ENCODE peak calls at places on chromosomes 6 and 20, in five cellular contexts. S is upper lobe of right lung, P is WERI-Rb-1, Z is breast epithelium, N is cardiac fibroblast. Q is an unnamed sample.

GRCh38 chr6:87817226-87817625 is 115.2 kb upstream of the AKIRIN2 start:
- DNase-seq in S (no peak), P (no peak), Z (no peak), N (no peak), Q (no peak)

GRCh38 chr6:152648090-152648489 is 10.9 kb upstream of the SYNE1 start:
- DNase-seq in S (no peak), P (no peak), Z (no peak), N (peak), Q (no peak)

GRCh38 chr6:137492771-137493217 is 1.4 kb downstream of the OLIG3 start:
- DNase-seq in S (no peak), P (no peak), Z (no peak), N (no peak), Q (no peak)

GRCh38 chr6:68693271-68693670 is 58.2 kb downstream of the ADGRB3 start:
- DNase-seq in S (no peak), P (no peak), Z (no peak), N (no peak), Q (no peak)

GRCh38 chr20:47440857-47441773 is 60.6 kb upstream of the NCOA3 start:
- DNase-seq in S (no peak), P (no peak), Z (no peak), N (peak), Q (no peak)

GRCh38 chr20:3919352-3919751 is 30.2 kb downstream of the PANK2 start:
- DNase-seq in S (no peak), P (no peak), Z (no peak), N (peak), Q (no peak)

GRCh38 chr6:20571261-20571660 is 37.0 kb downstream of the CDKAL1 start:
- DNase-seq in S (no peak), P (no peak), Z (no peak), N (no peak), Q (no peak)

GRCh38 chr6:149168968-149169367 is 148.5 kb upstream of the TAB2 start:
- DNase-seq in S (no peak), P (peak), Z (no peak), N (no peak), Q (no peak)

GRCh38 chr20:8291873-8292272 is 159.8 kb downstream of the PLCB1 start:
- DNase-seq in S (no peak), P (no peak), Z (no peak), N (peak), Q (no peak)

GRCh38 chr6:151119823-151120524 is 119.8 kb upstream of the AKAP12 start:
- DNase-seq in S (no peak), P (peak), Z (no peak), N (no peak), Q (no peak)

GRCh38 chr6:91081452-91082067 is 494.7 kb upstream of the MAP3K7 start:
- DNase-seq in S (no peak), P (peak), Z (no peak), N (peak), Q (no peak)

GRCh38 chr6:87152528-87152950 is 2.8 kb upstream of the ZNF292 start:
- DNase-seq in S (no peak), P (no peak), Z (peak), N (peak), Q (no peak)

GRCh38 chr6:120077489-120077888 is 727.9 kb upstream of the MAN1A1 start:
- DNase-seq in S (no peak), P (peak), Z (no peak), N (peak), Q (no peak)

GRCh38 chr6:31651602-31652191 is 764 bp downstream of the BAG6 start:
- DNase-seq in S (no peak), P (peak), Z (peak), N (peak), Q (no peak)

GRCh38 chr6:52361347-52361944 is 505 bp upstream of the PAQR8 start:
- DNase-seq in S (no peak), P (peak), Z (no peak), N (no peak), Q (no peak)

GRCh38 chr6:166058064-166058739 is 109.4 kb downstream of the TBXT start:
- DNase-seq in S (no peak), P (no peak), Z (no peak), N (peak), Q (no peak)

GRCh38 chr20:36246410-36246809 is 10.1 kb downstream of the AAR2 start:
- DNase-seq in S (no peak), P (no peak), Z (no peak), N (no peak), Q (no peak)

GRCh38 chr20:47336013-47336754 is 20.3 kb downstream of the ZMYND8 start:
- DNase-seq in S (no peak), P (no peak), Z (peak), N (peak), Q (no peak)

GRCh38 chr20:38290829-38291581 is 13.0 kb upstream of the BPI start:
- DNase-seq in S (no peak), P (peak), Z (no peak), N (peak), Q (no peak)

GRCh38 chr6:106872044-106872443 is 102.5 kb downstream of the CD24 start:
- DNase-seq in S (no peak), P (no peak), Z (no peak), N (no peak), Q (no peak)

GRCh38 chr20:45913105-45913504 is 1.1 kb upstream of the PLTP start:
- DNase-seq in S (no peak), P (no peak), Z (no peak), N (no peak), Q (no peak)

GRCh38 chr6:85675030-85675819 is 32.5 kb upstream of the SYNCRIP start:
- DNase-seq in S (no peak), P (peak), Z (no peak), N (peak), Q (no peak)

GRCh38 chr20:34069341-34070078 is 42.5 kb downstream of the EIF2S2 start:
- DNase-seq in S (no peak), P (peak), Z (peak), N (peak), Q (peak)

GRCh38 chr20:22949710-22950109 is 85.4 kb upstream of the SSTR4 start:
- DNase-seq in S (no peak), P (no peak), Z (no peak), N (peak), Q (no peak)

GRCh38 chr6:44512868-44513641 is 125.5 kb downstream of the CDC5L start:
- DNase-seq in S (peak), P (peak), Z (peak), N (no peak), Q (no peak)

GRCh38 chr6:3400162-3400561 is 56.7 kb downstream of the SLC22A23 start:
- DNase-seq in S (no peak), P (no peak), Z (no peak), N (no peak), Q (no peak)

GRCh38 chr20:50580016-50580747 is 70.0 kb downstream of the PTPN1 start:
- DNase-seq in S (no peak), P (peak), Z (peak), N (peak), Q (no peak)

GRCh38 chr6:162467679-162468078 is 259.9 kb downstream of the PRKN start:
- DNase-seq in S (no peak), P (no peak), Z (no peak), N (no peak), Q (peak)

GRCh38 chr6:133242761-133243590 is 1.8 kb downstream of the EYA4 start:
- DNase-seq in S (no peak), P (no peak), Z (no peak), N (no peak), Q (no peak)

GRCh38 chr20:46559685-46560440 is 9.4 kb upstream of the OCSTAMP start:
- DNase-seq in S (no peak), P (peak), Z (no peak), N (no peak), Q (no peak)

GRCh38 chr6:22036699-22037098 is 260.1 kb downstream of the PRL start:
- DNase-seq in S (no peak), P (no peak), Z (no peak), N (no peak), Q (no peak)

GRCh38 chr6:138979813-138980668 is 8.0 kb downstream of the REPS1 start:
- DNase-seq in S (no peak), P (no peak), Z (no peak), N (no peak), Q (no peak)

GRCh38 chr20:46362931-46363872 is 43.2 kb downstream of the ELMO2 start:
- DNase-seq in S (no peak), P (no peak), Z (no peak), N (no peak), Q (no peak)

GRCh38 chr6:128098000-128098581 is 197.2 kb upstream of the THEMIS start:
- DNase-seq in S (no peak), P (no peak), Z (no peak), N (peak), Q (no peak)

GRCh38 chr6:3808759-3809514 is 40.2 kb upstream of the FAM50B start:
- DNase-seq in S (no peak), P (no peak), Z (peak), N (peak), Q (no peak)

DNA sequence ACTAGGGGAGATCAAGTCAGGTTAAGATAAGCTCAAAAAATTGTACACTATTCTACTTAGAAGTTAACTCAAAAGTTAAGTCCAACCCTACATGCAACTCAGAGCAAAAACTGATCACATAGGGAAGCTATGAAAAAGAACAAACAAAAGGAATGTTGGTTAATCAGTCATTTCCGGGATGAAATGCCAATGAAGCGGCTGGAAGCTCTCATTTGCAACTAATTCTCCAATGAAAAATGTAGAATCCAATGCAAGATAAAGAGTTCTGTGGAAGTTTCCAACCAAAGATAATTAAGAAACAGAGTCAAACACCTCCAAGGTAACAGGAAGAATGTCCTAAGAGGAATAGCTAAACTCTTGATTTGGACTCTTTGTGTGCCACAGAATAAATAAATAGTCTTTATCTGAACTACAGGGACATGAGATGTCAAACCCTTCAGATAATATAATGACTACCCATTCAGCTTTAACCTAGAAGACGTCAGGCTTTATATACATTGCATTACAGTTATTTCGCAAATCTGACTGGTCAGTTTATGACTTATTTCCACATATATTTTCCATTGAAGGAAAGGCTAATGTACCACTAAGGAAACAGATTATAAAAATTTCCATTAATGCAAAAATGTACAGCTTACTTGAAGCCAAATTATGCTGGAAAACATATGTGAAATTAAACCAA is 48.0 kb upstream of the DST start:
- DNase-seq in S (no peak), P (no peak), Z (no peak), N (peak), Q (no peak)
- H3K4me3 ChIP-seq in S (peak), P (peak), Z (peak), N (peak), Q (peak)

GRCh38 chr20:58237318-58238182 is 9.1 kb upstream of the ANKRD60 start:
- DNase-seq in S (no peak), P (no peak), Z (no peak), N (peak), Q (no peak)
- H3K4me3 ChIP-seq in S (peak), P (no peak), Z (peak), N (peak), Q (no peak)

GRCh38 chr6:81748946-81749345 is 3.5 kb downstream of the TENT5A start:
- DNase-seq in S (no peak), P (no peak), Z (no peak), N (peak), Q (no peak)
- H3K4me3 ChIP-seq in S (peak), P (no peak), Z (peak), N (no peak), Q (no peak)

GRCh38 chr6:81262656-81263055 is 489.8 kb downstream of the TENT5A start:
- DNase-seq in S (no peak), P (no peak), Z (no peak), N (no peak), Q (peak)

GRCh38 chr6:81263531-81264168 is 488.8 kb downstream of the TENT5A start:
- DNase-seq in S (no peak), P (no peak), Z (no peak), N (no peak), Q (no peak)

DNA sequence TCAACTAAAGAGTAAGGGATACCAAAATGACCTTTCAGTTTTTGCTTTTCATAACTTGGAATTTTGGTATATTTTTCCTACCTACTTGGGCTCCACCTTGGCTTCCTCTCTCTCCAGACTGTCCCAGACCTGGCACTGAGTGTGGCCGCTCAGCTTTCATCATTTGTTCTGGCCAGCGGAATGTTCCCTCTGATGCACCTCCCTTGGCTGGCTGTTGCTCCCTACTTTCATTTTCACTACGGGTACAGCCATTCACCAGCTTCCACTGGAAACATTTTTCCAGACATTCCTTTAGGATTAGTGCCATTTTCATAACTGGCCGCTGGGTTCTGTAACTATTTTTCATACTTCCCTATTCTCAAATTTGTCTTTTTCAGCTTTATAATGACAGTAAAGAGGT is 487.4 kb downstream of the TENT5A start:
- DNase-seq in S (no peak), P (no peak), Z (no peak), N (peak), Q (no peak)
- H3K4me3 ChIP-seq in S (peak), P (no peak), Z (no peak), N (no peak), Q (no peak)

GRCh38 chr20:63829943-63830820 is 882 bp downstream of the ZBTB46 start:
- DNase-seq in S (no peak), P (no peak), Z (no peak), N (no peak), Q (no peak)

GRCh38 chr20:63830821-63831593 is at the start of gene ZBTB46:
- DNase-seq in S (peak), P (no peak), Z (no peak), N (peak), Q (peak)

GRCh38 chr20:63833776-63834544 is 2.9 kb upstream of the ZBTB46 start:
- DNase-seq in S (no peak), P (no peak), Z (no peak), N (no peak), Q (no peak)

GRCh38 chr20:63829598-63829942 is 1.5 kb downstream of the ZBTB46 start:
- DNase-seq in S (no peak), P (no peak), Z (no peak), N (no peak), Q (no peak)

GRCh38 chr20:63831696-63832686 is 927 bp upstream of the ZBTB46 start:
- DNase-seq in S (peak), P (no peak), Z (no peak), N (peak), Q (peak)
- H3K4me3 ChIP-seq in S (peak), P (no peak), Z (peak), N (peak), Q (peak)

DNA sequence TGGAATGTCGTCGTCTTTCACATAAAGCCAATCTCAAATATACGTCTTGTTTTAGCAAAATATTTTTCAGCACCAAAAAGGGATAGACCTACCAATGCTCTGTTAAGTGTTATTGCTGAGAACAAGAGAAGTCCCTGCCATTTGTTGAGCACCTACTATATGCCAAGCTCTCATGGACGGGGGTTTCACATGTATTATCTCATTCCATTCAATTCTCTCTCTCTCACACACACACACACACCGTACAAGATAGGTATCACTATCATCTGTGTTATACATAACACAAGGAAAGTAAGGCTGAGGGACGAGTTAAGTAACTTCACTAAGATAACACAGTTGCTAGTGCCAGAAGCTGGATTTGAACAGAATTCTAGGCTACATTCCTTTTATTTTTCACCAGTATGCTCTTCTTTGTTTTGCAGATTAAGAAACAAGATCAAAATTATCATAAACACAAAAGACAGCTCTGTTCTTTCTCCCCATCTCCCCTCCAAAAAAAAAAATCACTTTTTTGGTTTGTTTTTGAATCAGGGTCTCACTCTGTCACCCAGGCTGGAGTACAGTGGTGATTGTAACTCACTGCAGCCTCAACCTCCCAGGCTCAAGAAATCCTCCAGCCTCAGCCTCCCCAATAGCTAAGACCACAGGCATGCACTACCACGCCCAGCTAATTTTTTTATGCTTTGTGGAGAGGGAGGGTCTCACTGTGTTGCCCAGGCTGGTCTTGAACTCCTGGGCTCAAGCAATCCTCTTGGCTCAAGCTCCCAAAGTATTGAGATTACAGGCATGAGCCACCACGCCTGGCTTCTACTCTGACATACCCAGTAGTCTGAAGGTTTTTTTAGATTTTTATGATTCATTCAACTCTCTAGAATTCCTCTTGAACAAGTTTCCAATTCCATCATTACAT is 1.0 kb upstream of the ARHGAP18 start:
- DNase-seq in S (no peak), P (no peak), Z (no peak), N (no peak), Q (no peak)
- H3K4me3 ChIP-seq in S (peak), P (peak), Z (peak), N (peak), Q (no peak)

GRCh38 chr6:144093658-144094057 is 1.7 kb downstream of the SF3B5 start:
- DNase-seq in S (no peak), P (no peak), Z (no peak), N (no peak), Q (no peak)
- H3K4me3 ChIP-seq in S (no peak), P (no peak), Z (no peak), N (no peak), Q (peak)

GRCh38 chr20:32457476-32457986 is 99.4 kb downstream of the ASXL1 start:
- DNase-seq in S (peak), P (peak), Z (no peak), N (peak), Q (peak)
- H3K4me3 ChIP-seq in S (peak), P (peak), Z (peak), N (peak), Q (peak)

DNA sequence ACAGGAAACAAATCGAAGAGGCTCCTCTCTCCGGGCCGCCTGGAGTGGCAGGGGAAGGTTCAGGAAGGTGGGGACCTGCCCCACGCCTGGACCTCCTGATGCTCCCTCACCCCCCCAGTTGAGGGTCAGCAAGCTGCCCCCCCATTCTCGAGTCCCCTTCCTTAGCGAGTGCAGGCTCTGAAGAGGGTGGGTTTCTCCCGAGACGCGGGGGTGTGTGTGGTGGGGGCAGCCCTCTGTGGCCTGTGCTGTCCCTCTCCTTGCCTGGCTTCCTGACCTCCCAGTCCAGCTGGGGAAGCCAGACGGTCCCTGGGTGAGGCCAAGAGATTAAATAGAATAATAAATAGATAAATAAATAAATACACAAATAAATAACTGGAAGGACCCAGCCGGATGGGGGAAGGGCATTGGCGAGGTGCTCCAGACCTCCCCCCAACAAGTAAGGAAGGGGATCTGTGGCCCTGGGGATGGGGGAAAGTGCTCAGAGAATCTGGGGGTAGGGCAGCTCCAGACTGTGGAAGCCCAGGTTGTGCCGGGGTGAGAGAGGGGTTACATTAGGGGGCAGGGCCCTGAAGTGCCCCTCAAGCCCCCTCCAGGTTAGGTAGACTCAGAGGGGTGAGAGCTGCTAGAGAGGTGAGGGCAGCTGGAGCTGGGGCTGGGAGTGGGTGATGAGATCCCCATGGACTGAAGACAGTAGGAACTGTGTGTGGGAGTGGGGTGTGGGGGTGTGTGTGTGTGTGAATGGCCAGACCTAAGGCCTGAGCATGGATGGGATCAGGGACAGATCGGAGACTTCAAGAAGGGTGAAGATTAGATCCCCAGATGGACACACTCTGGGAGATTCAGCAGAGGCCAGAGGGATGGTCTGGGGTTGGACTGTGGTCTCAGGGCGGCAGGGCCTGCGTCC is 9.5 kb upstream of the SRXN1 start:
- DNase-seq in S (no peak), P (no peak), Z (no peak), N (no peak), Q (no peak)
- H3K4me3 ChIP-seq in S (no peak), P (no peak), Z (no peak), N (no peak), Q (no peak)